ENCODE peak calls at places on chromosomes 12 and 14, in eight cellular contexts. B is breast epithelium; L is tibial artery; G is HepG2; M is lung; P is aorta; V is lower lobe of right lung; K is CD8-positive, alpha-beta T cell. Q is an unnamed sample. For H3K9me3, the result is how much of the 10 kb centered on the place peaks cover.

GRCh38 chr14:73764881-73765280 is 50.7 kb upstream of the PNMA1 start:
- DNase-seq in P (no peak), G (no peak), L (peak), K (no peak), V (peak), M (peak), B (no peak), Q (no peak)

GRCh38 chr12:11716794-11717532 is 67.5 kb downstream of the ETV6 start:
- DNase-seq in G (no peak), V (no peak), P (no peak), M (no peak), B (no peak), K (no peak), L (no peak), Q (peak)

GRCh38 chr14:69460093-69460701 is 24.3 kb upstream of the PLEKHD1 start:
- DNase-seq in G (peak), B (peak), P (no peak), M (peak), K (peak), L (peak), V (no peak), Q (peak)

GRCh38 chr14:105066285-105067071 is 1.2 kb upstream of the GPR132 start:
- DNase-seq in M (no peak), P (peak), G (no peak), V (peak), K (no peak), B (no peak), L (no peak), Q (no peak)

GRCh38 chr14:74438351-74438915 is 12.4 kb upstream of the SYNDIG1L start:
- DNase-seq in P (no peak), M (no peak), B (no peak), K (no peak), G (no peak), L (no peak), V (no peak), Q (no peak)

GRCh38 chr12:42326466-42327226 is 679 bp downstream of the PPHLN1 start:
- DNase-seq in P (no peak), M (no peak), B (no peak), V (no peak), K (peak), L (no peak), G (peak), Q (no peak)

GRCh38 chr12:10304161-10304574 is 3.5 kb upstream of the KLRD1 start:
- DNase-seq in L (no peak), V (no peak), M (no peak), G (no peak), B (no peak), P (no peak), K (no peak), Q (no peak)

GRCh38 chr14:36856095-36856878 is 194.6 kb downstream of the PAX9 start:
- DNase-seq in L (no peak), V (no peak), P (no peak), M (no peak), G (peak), K (no peak), B (no peak), Q (no peak)

GRCh38 chr14:70425349-70425748 is 8.5 kb upstream of the SYNJ2BP start:
- DNase-seq in K (no peak), B (peak), P (no peak), G (no peak), L (no peak), V (no peak), M (no peak), Q (no peak)

GRCh38 chr12:6065872-6066217 is 58.6 kb downstream of the VWF start:
- DNase-seq in M (no peak), K (no peak), L (no peak), V (peak), B (no peak), G (no peak), P (no peak), Q (no peak)

GRCh38 chr12:40903040-40903439 is 210.8 kb downstream of the CNTN1 start:
- DNase-seq in B (no peak), L (no peak), K (no peak), G (no peak), V (no peak), M (no peak), P (no peak), Q (no peak)

GRCh38 chr14:75522224-75522764 is at the start of gene BATF:
- DNase-seq in G (no peak), V (peak), P (no peak), K (peak), L (peak), B (no peak), M (peak), Q (no peak)

GRCh38 chr14:58465425-58465824 is 37.9 kb downstream of the KIAA0586 start:
- DNase-seq in B (no peak), P (no peak), V (no peak), M (no peak), K (no peak), G (peak), L (no peak), Q (no peak)

GRCh38 chr12:6635375-6635855 is 344 bp downstream of the LPAR5 start:
- DNase-seq in G (no peak), K (peak), M (no peak), B (no peak), P (no peak), L (no peak), V (no peak), Q (no peak)

GRCh38 chr12:107133462-107133861 is 40.1 kb upstream of the CRY1 start:
- DNase-seq in K (no peak), G (no peak), M (no peak), B (no peak), V (no peak), L (no peak), P (no peak), Q (no peak)

GRCh38 chr14:23352506-23353432 is at the start of gene SLC22A17:
- DNase-seq in L (peak), B (peak), V (peak), G (peak), P (peak), K (peak), M (peak), Q (no peak)

GRCh38 chr14:44170099-44170498 is 337.0 kb downstream of the FSCB start:
- DNase-seq in V (no peak), B (no peak), G (no peak), K (no peak), L (no peak), M (no peak), P (no peak), Q (no peak)

GRCh38 chr12:8508912-8509841 is 4.1 kb upstream of the CLEC4D start:
- DNase-seq in V (no peak), M (no peak), K (no peak), L (no peak), P (peak), G (no peak), B (no peak), Q (no peak)

GRCh38 chr12:106189341-106189740 is 50.6 kb upstream of the NUAK1 start:
- DNase-seq in K (no peak), L (no peak), G (no peak), B (no peak), V (no peak), P (no peak), M (no peak), Q (no peak)

GRCh38 chr12:13288937-13289643 is 92.6 kb downstream of the EMP1 start:
- DNase-seq in K (no peak), P (no peak), B (no peak), M (no peak), G (no peak), L (no peak), V (no peak), Q (no peak)

GRCh38 chr12:121649819-121650353 is 19.6 kb downstream of the MORN3 start:
- DNase-seq in K (no peak), V (no peak), L (no peak), M (no peak), G (no peak), P (no peak), B (no peak), Q (no peak)

GRCh38 chr12:71710276-71711125 is 24.6 kb downstream of the TMEM19 start:
- DNase-seq in V (no peak), K (no peak), M (no peak), B (no peak), G (peak), P (no peak), L (no peak), Q (no peak)

GRCh38 chr14:51472881-51473280 is 178.8 kb upstream of the FRMD6 start:
- DNase-seq in L (no peak), M (no peak), P (no peak), B (no peak), K (no peak), V (no peak), G (no peak), Q (peak)

GRCh38 chr12:25977047-25977446 is 18.6 kb downstream of the RASSF8 start:
- DNase-seq in B (no peak), M (no peak), P (no peak), L (no peak), G (no peak), V (no peak), K (no peak), Q (no peak)

GRCh38 chr12:48198619-48198973 is 4.5 kb downstream of the OR10AD1 start:
- DNase-seq in K (no peak), M (no peak), B (no peak), L (peak), V (peak), P (peak), G (no peak), Q (no peak)

GRCh38 chr14:104677506-104678332 is 11.7 kb upstream of the INF2 start:
- DNase-seq in G (no peak), B (peak), V (peak), M (peak), P (peak), L (peak), K (peak), Q (no peak)

GRCh38 chr12:132170094-132170636 is 25.9 kb downstream of the NOC4L start:
- DNase-seq in V (no peak), B (no peak), P (no peak), L (no peak), K (no peak), M (no peak), G (no peak), Q (peak)

GRCh38 chr12:15356831-15357456 is 34.6 kb downstream of the PTPRO start:
- DNase-seq in B (no peak), V (no peak), G (no peak), K (no peak), L (no peak), M (no peak), P (no peak), Q (no peak)

GRCh38 chr14:20631023-20631820 is 10.3 kb downstream of the OR6S1 start:
- DNase-seq in G (peak), L (peak), V (no peak), B (no peak), M (no peak), P (no peak), K (peak), Q (no peak)

GRCh38 chr12:120015313-120015712 is 26.3 kb downstream of the BICDL1 start:
- DNase-seq in L (no peak), P (no peak), G (no peak), K (peak), V (no peak), M (no peak), B (no peak), Q (no peak)

GRCh38 chr12:27105746-27106536 is 23.6 kb upstream of the C12orf71 start:
- DNase-seq in L (no peak), V (no peak), P (no peak), G (peak), B (no peak), M (no peak), K (no peak), Q (no peak)

GRCh38 chr12:80655751-80656150 is 51.7 kb upstream of the MYF6 start:
- DNase-seq in K (no peak), B (no peak), G (no peak), M (no peak), V (no peak), L (no peak), P (no peak), Q (no peak)

GRCh38 chr12:48000878-48001321 is 3.4 kb downstream of the COL2A1 start:
- DNase-seq in P (no peak), L (no peak), K (no peak), G (no peak), B (peak), V (no peak), M (peak), Q (peak)

GRCh38 chr12:124852329-124852831 is 11.3 kb downstream of the SCARB1 start:
- DNase-seq in M (peak), V (peak), G (peak), B (no peak), P (no peak), L (peak), K (no peak), Q (no peak)

GRCh38 chr14:105021656-105022275 is 883 bp upstream of the CDCA4 start:
- DNase-seq in V (peak), P (no peak), K (peak), L (no peak), M (peak), B (no peak), G (peak), Q (no peak)

GRCh38 chr14:76768671-76769500 is 7.6 kb downstream of the VASH1 start:
- DNase-seq in K (no peak), M (peak), B (no peak), L (no peak), P (peak), G (no peak), V (no peak), Q (no peak)

GRCh38 chr14:105478624-105479305 is 4.1 kb downstream of the CRIP2 start:
- DNase-seq in B (no peak), G (no peak), M (no peak), P (no peak), L (no peak), K (peak), V (no peak), Q (no peak)

GRCh38 chr12:53696285-53696654 is 20.4 kb upstream of the ATP5MC2 start:
- DNase-seq in V (peak), G (peak), P (no peak), K (no peak), M (peak), L (peak), B (peak), Q (peak)

GRCh38 chr14:99663716-99664635 is 19.0 kb downstream of the HHIPL1 start:
- DNase-seq in G (no peak), B (no peak), P (no peak), M (no peak), V (no peak), L (no peak), K (no peak), Q (no peak)
- H3K4me3 ChIP-seq in G (no peak), B (no peak), P (no peak), M (no peak), V (no peak), L (no peak), K (no peak), Q (no peak)

DNA sequence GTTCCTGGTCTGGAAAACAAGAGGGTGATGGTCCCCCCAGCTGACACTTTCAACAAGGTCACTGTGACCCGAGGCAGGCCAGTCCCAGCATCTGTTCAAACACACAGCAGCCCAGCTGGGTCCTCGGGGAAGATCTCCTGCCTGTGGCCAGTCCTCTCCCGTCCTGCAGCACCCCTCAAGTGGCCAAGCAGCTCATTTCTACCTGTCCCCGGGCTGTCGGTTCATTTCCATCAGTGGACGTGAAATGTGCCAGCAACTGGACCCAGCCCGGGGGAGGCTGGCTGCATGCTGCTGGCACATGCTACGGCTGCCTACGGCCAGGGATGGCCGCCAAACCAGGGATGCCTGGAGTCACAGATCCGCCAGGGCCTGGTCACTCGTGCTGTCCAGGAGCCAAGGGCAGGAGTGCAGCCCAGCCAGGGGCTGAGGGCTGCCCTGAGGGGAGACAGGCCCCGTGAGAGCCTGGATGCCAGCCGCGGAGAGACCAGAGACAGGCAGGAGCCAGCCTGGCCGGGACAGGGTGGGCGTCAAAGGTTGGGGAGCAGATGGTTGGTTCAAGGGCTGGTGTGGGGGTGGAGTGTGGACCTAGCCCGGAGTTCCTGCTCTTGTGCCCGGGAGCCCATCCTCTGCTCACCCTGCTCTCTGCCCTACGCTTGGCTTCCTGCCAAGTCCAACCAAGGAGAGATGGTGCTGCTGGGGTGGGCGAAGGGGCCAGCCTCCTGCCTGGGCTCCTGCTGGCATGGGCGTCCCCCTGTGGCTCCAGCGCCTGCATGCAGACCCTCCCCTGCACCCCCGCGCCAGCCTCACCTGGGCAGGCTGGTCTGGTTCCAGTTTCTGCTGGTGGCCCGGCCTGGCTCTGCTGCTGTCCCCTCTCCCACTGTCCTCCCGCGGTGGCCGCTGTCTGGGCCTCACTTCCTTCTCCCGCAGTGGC is 143.8 kb downstream of the ADGRD1 start:
- DNase-seq in B (peak), K (no peak), V (peak), L (peak), M (no peak), P (peak), G (no peak), Q (no peak)
- H3K9me3 ChIP-seq in B (under half), K (under half), V (under half), L (under half), M (under half), P (under half), G (under half), Q (under half)

DNA sequence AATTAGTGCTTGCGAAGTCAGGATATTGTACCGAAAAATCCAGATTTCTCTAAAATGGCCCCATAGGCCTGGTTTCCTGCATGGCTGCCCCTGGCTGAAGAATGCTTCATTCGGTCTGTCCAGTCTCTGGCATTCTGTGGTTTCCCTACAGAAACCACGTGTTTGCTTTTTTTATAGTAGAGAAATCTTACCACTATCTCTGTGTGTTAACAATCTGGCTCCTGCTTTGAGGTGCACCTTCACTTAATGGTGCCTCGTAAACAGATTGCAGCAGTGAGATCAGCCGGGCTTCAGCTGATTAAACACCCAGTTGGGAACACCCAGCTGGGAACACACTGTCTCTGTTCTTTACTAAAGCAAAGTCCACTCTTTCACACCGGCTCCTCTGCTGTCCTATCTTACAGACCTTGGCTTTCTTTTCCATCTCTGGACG is 6.7 kb upstream of the DNAAF2 start:
- DNase-seq in M (no peak), K (no peak), B (no peak), V (no peak), L (no peak), P (no peak), G (peak), Q (no peak)
- H3K4me3 ChIP-seq in M (no peak), K (no peak), B (no peak), V (no peak), L (no peak), P (no peak), G (no peak), Q (no peak)

DNA sequence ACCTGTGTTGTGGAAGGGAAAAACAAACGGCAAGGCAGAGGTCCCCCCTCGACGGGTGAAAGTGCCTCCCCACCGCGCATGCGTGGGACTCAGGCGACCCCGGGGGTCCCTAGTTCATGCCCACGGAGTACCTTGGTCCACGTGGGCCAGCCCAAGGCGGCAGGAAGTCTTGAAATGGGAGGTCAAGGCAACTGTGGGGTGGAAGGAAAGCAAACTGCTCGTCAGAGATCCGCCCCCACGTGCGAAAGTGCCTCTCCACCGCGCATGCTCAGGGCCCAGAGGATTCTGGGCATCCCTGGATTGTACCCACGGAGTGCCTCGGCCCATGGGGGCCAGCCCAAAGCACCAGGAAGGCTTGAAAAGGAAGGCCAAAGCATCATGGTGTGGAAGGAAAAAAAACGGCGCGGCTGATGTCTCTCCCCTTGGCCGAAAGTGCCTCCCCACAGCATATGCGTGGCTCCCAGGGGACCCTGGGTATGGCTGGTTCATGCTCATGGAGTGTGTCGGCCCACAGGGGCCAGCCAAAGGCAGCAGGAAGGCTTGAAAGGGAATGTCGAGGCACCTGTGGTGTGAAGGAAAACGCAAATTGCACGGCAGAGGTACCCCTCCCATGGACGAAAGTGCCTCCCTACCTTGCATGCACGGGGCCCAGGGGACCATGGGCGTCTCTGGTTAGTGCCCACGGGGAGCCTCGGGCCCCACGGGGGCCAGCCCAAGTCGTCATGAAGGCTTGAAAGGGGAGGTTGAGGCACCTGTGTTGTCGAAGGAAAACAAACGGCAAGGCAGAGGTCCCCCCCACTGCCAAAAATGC is 369.7 kb downstream of the ALG10 start:
- DNase-seq in K (no peak), V (peak), L (peak), M (no peak), P (peak), B (peak), G (no peak), Q (no peak)
- H3K9me3 ChIP-seq in K (under half), V (under half), L (under half), M (half or more), P (under half), B (half or more), G (under half), Q (under half)

DNA sequence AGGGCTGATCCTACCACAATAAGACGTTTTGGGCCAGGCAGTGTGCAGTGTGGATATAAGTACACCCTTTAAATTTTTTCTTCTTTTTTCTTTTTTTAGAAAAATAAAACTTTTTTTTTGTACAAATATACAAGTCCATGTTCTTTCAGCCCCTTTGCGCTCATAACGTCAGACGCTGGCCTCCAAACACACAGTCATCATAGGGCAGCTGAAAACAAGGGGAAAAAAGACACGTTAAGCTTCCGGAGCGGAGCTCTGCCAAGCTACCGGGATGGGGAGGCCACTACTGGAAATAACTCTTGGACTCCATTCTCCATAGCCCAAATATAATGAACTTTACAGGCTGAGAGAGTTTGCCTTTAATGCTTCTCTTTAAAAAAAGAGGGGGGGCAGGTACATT is 2.7 kb downstream of the NFKBIA start:
- DNase-seq in P (no peak), V (no peak), K (no peak), B (no peak), L (no peak), G (no peak), M (no peak), Q (no peak)
- H3K4me3 ChIP-seq in P (peak), V (peak), K (peak), B (peak), L (peak), G (peak), M (peak), Q (peak)

GRCh38 chr12:38956337-38956736 is 50.9 kb upstream of the CPNE8 start:
- DNase-seq in B (no peak), M (no peak), K (no peak), P (no peak), L (no peak), G (no peak), V (no peak), Q (no peak)
- H3K9me3 ChIP-seq in B (under half), M (under half), K (under half), P (under half), L (under half), G (under half), V (under half), Q (under half)

GRCh38 chr14:98167253-98167652 is 1104.7 kb downstream of the BCL11B start:
- DNase-seq in P (no peak), L (no peak), B (no peak), K (no peak), M (no peak), G (no peak), V (no peak), Q (no peak)
- H3K4me3 ChIP-seq in P (no peak), L (no peak), B (no peak), K (peak), M (no peak), G (no peak), V (no peak), Q (no peak)

Q was measured in SK-N-MC.